ENCODE peak calls at places on chromosomes 1 and 21, in six cellular contexts. V is HepG2, Y is GM12878, G is HCT116, P is K562, A is H1. U is an unnamed sample.

GRCh38 chr1:202664083-202664482 is 46.2 kb downstream of the SYT2 start:
- DNase-seq in V (no peak), P (no peak), G (no peak), Y (no peak), A (no peak), U (no peak)

GRCh38 chr1:21607549-21608529 is 61.3 kb downstream of the RAP1GAP start:
- DNase-seq in P (peak; percentile 100), A (peak; percentile 100), G (peak; percentile 97), V (peak; percentile 50), Y (peak; percentile 56), U (peak; percentile 91)

GRCh38 chr1:230797376-230798186 is 50.4 kb downstream of the CAPN9 start:
- DNase-seq in V (peak; percentile 62), P (peak; percentile 73), Y (no peak), G (peak; percentile 41), A (peak; percentile 63), U (peak; percentile 74)

GRCh38 chr1:207719209-207719608 is 32.6 kb upstream of the CD46 start:
- DNase-seq in Y (no peak), V (no peak), P (no peak), G (no peak), A (no peak), U (no peak)

GRCh38 chr1:163398980-163399379 is 77.2 kb downstream of the NUF2 start:
- DNase-seq in Y (no peak), P (no peak), A (no peak), V (no peak), G (no peak), U (no peak)

GRCh38 chr1:29998686-29999085 is 724.7 kb downstream of the MATN1 start:
- DNase-seq in A (no peak), P (no peak), G (no peak), Y (no peak), V (no peak), U (no peak)

GRCh38 chr1:46547481-46548383 is 3.7 kb downstream of the KNCN start:
- DNase-seq in G (peak; percentile 65), A (no peak), Y (no peak), V (peak; percentile 52), P (peak; percentile 54), U (no peak)

GRCh38 chr1:13702425-13703127 is 2.6 kb downstream of the PRDM2 start:
- DNase-seq in G (no peak), A (no peak), Y (peak; percentile 89), P (no peak), V (no peak), U (no peak)

GRCh38 chr1:188723332-188724020 is 1754.2 kb downstream of the BRINP3 start:
- DNase-seq in V (no peak), A (no peak), Y (no peak), P (no peak), G (no peak), U (no peak)

GRCh38 chr1:89995595-89996397 is 886 bp downstream of the ZNF326 start:
- DNase-seq in Y (no peak), V (peak; percentile 30), G (no peak), P (no peak), A (no peak), U (peak; percentile 11)

GRCh38 chr1:84758968-84759491 is 68.8 kb upstream of the SSX2IP start:
- DNase-seq in Y (no peak), V (no peak), A (no peak), P (no peak), G (no peak), U (no peak)

GRCh38 chr1:164637461-164638375 is 78.7 kb downstream of the PBX1 start:
- DNase-seq in P (no peak), A (no peak), G (peak; percentile 56), V (no peak), Y (no peak), U (no peak)

GRCh38 chr1:31786366-31787060 is 22.4 kb upstream of the ADGRB2 start:
- DNase-seq in G (no peak), V (no peak), Y (no peak), P (no peak), A (no peak), U (no peak)

GRCh38 chr1:38455829-38456563 is 403.6 kb downstream of the RRAGC start:
- DNase-seq in G (no peak), V (no peak), P (no peak), Y (no peak), A (no peak), U (no peak)

GRCh38 chr1:37605806-37606474 is 10.2 kb upstream of the GNL2 start:
- DNase-seq in G (no peak), V (no peak), Y (no peak), P (no peak), A (no peak), U (no peak)

GRCh38 chr1:58786184-58786926 is 2.5 kb upstream of the JUN start:
- DNase-seq in A (no peak), P (no peak), V (no peak), G (no peak), Y (no peak), U (no peak)

GRCh38 chr1:39105841-39106765 is 80.0 kb downstream of the NDUFS5 start:
- DNase-seq in A (peak; percentile 64), P (no peak), G (no peak), V (peak; percentile 69), Y (no peak), U (peak; percentile 51)

GRCh38 chr1:172993640-172994039 is 57.1 kb downstream of the TNFSF18 start:
- DNase-seq in Y (no peak), A (no peak), V (no peak), P (no peak), G (no peak), U (no peak)

GRCh38 chr1:169133801-169134558 is 27.5 kb downstream of the ATP1B1 start:
- DNase-seq in V (no peak), Y (no peak), G (no peak), A (no peak), P (no peak), U (no peak)

GRCh38 chr1:211985556-211986264 is 49.6 kb downstream of the INTS7 start:
- DNase-seq in V (peak; percentile 50), A (no peak), P (no peak), Y (peak; percentile 82), G (no peak), U (no peak)

GRCh38 chr1:85888961-85889360 is 180.7 kb upstream of the ZNHIT6 start:
- DNase-seq in G (no peak), V (no peak), P (no peak), Y (no peak), A (no peak), U (no peak)

GRCh38 chr1:59718064-59718988 is 96.4 kb upstream of the HOOK1 start:
- DNase-seq in A (no peak), Y (no peak), V (peak; percentile 28), G (peak; percentile 42), P (peak; percentile 16), U (no peak)

GRCh38 chr21:17742940-17743592 is 76.1 kb downstream of the C21orf91 start:
- DNase-seq in A (no peak), G (no peak), Y (peak; percentile 27), P (no peak), V (no peak), U (no peak)

GRCh38 chr1:19888112-19888511 is 5.9 kb downstream of the OTUD3 start:
- DNase-seq in G (no peak), V (no peak), P (no peak), Y (no peak), A (no peak), U (no peak)

GRCh38 chr1:63414691-63415090 is 47.3 kb downstream of the ALG6 start:
- DNase-seq in P (no peak), Y (no peak), G (no peak), A (no peak), V (no peak), U (no peak)

DNA sequence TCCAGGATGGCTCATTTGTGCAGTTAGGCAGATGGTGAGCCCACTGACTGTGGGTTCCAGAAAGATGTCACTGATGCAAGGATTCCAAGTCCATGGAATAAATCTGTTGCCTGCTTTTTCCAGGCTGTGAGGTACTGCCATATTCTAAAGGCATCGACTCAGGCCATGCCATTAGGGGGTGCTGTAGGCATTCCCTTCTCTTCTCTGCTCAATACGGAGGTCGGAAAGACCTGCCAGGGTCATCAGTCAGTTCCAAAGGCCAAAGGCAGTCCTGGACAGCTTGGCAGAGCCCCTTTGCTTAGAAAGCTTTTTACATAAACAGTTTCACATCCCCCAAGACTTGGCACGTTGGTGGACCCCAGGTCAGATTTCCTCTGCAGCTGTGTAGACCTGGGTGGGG is 31.7 kb upstream of the TMEM125 start:
- DNase-seq in A (peak; percentile 79), G (peak; percentile 54), V (peak; percentile 81), Y (no peak), P (peak; percentile 74), U (peak; percentile 87)
- TF ChIP-seq ZNF274 in A (no peak), G (no peak), V (no peak), Y (no peak), P (no peak), U (no peak)

GRCh38 chr1:155984341-155984740 is 6.0 kb upstream of the ARHGEF2 start:
- DNase-seq in A (peak; percentile 79), P (no peak), V (no peak), Y (no peak), G (no peak), U (no peak)

GRCh38 chr1:155979525-155980343 is 1.4 kb upstream of the ARHGEF2 start:
- DNase-seq in G (no peak), A (no peak), Y (no peak), V (no peak), P (peak; percentile 81), U (no peak)

GRCh38 chr1:155981266-155982088 is 3.1 kb upstream of the ARHGEF2 start:
- DNase-seq in P (peak; percentile 65), V (peak; percentile 54), A (no peak), Y (no peak), G (no peak), U (no peak)

GRCh38 chr1:155982106-155982505 is 3.8 kb upstream of the ARHGEF2 start:
- DNase-seq in G (no peak), P (no peak), Y (no peak), V (no peak), A (no peak), U (no peak)

GRCh38 chr1:155983191-155984023 is 5.1 kb upstream of the ARHGEF2 start:
- DNase-seq in A (peak; percentile 54), Y (no peak), P (peak; percentile 48), G (peak; percentile 77), V (peak; percentile 44), U (no peak)
- TF ChIP-seq YY1 in A (no peak), Y (peak; percentile 11), P (no peak), G (no peak), V (no peak), U (no peak)

GRCh38 chr21:38037416-38037815 is 121.2 kb upstream of the KCNJ6 start:
- DNase-seq in Y (no peak), P (no peak), A (no peak), G (no peak), V (no peak), U (no peak)
- TF ChIP-seq ZNF274 in Y (no peak), P (no peak), A (no peak), G (no peak), V (no peak), U (no peak)

DNA sequence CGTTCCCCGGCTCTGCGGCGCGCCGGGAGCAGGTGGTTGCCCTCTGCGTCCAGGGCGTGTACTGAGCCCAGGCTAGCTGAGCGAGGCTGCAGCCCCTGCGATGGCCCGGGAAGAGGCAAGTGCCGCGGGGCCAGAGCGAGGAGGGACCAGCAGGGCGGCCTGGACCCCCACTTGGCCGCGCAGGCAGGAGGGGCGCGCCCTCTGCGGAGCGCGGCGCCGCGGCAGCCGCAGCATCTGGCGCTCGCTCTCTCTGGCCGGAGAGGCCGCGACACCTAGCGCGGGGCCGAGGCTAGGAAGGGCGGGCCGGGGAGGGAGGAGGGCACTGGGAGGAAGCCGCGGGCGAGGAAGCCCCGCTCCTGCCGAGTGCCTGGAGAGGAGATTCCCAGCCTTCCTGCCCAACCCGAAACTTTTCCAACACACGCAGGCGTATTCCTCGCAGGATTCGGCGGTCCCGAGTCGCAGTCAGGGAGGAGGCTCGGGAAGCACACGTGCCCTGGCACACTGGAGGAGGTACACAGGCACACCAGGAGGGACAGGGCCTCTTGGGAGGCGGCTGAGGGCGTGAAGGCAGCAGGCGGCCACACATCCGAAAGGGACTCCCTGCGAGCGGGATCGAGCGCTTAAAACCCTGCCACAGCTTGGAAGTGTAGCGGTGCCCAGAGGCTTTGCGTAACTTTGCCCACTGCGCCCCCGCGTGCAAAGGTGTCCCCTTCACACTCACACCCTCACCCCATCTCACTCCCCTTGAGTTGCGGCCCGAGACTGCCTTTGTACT is 4.8 kb upstream of the PROX1 start:
- DNase-seq in A (peak; percentile 81), P (no peak), Y (no peak), G (no peak), V (no peak), U (no peak)
- TF ChIP-seq YY1 in A (no peak), P (no peak), Y (no peak), G (no peak), V (no peak), U (no peak)